ENCODE peak calls at places on chromosome 10, in eight cellular contexts. One of them, this sample, is unnamed.

GRCh38 chr10:57657164-57657765 is 610.4 kb downstream of the IPMK start:
- DNase-seq in mammary epithelial cell: peak; percentile 30
- DNase-seq in osteoblast: peak; percentile 71
- DNase-seq in Panc1: peak; percentile 48
- DNase-seq in WERI-Rb-1: peak; percentile 58
- DNase-seq in fibroblast of lung: peak; percentile 33
- DNase-seq in GM23338: peak; percentile 87
- DNase-seq in thoracic aorta: no peak
- DNase-seq in this sample: peak; percentile 30

GRCh38 chr10:31940839-31941653 is 12.4 kb upstream of the ARHGAP12 start:
- DNase-seq in fibroblast of lung: peak; percentile 96
- DNase-seq in WERI-Rb-1: no peak
- DNase-seq in thoracic aorta: peak; percentile 22
- DNase-seq in GM23338: no peak
- DNase-seq in mammary epithelial cell: peak; percentile 98
- DNase-seq in Panc1: peak; percentile 88
- DNase-seq in osteoblast: peak; percentile 84
- DNase-seq in this sample: no peak

GRCh38 chr10:120990831-120991230 is 139.7 kb downstream of the WDR11 start:
- DNase-seq in thoracic aorta: no peak
- DNase-seq in WERI-Rb-1: no peak
- DNase-seq in GM23338: no peak
- DNase-seq in osteoblast: no peak
- DNase-seq in fibroblast of lung: no peak
- DNase-seq in mammary epithelial cell: no peak
- DNase-seq in Panc1: no peak
- DNase-seq in this sample: no peak

GRCh38 chr10:96833220-96834001 is 1.3 kb downstream of the LCOR start:
- DNase-seq in fibroblast of lung: peak; percentile 54
- DNase-seq in mammary epithelial cell: peak; percentile 39
- DNase-seq in WERI-Rb-1: peak; percentile 65
- DNase-seq in GM23338: peak; percentile 73
- DNase-seq in osteoblast: peak; percentile 88
- DNase-seq in Panc1: no peak
- DNase-seq in thoracic aorta: no peak
- DNase-seq in this sample: peak; percentile 69

GRCh38 chr10:32023264-32023663 is 33.0 kb downstream of the KIF5B start:
- DNase-seq in thoracic aorta: no peak
- DNase-seq in Panc1: no peak
- DNase-seq in GM23338: no peak
- DNase-seq in mammary epithelial cell: no peak
- DNase-seq in osteoblast: no peak
- DNase-seq in fibroblast of lung: no peak
- DNase-seq in WERI-Rb-1: no peak
- DNase-seq in this sample: no peak

GRCh38 chr10:44352316-44353127 is 32.4 kb downstream of the CXCL12 start:
- DNase-seq in osteoblast: peak; percentile 91
- DNase-seq in GM23338: no peak
- DNase-seq in thoracic aorta: no peak
- DNase-seq in fibroblast of lung: peak; percentile 66
- DNase-seq in Panc1: no peak
- DNase-seq in WERI-Rb-1: no peak
- DNase-seq in mammary epithelial cell: no peak
- DNase-seq in this sample: no peak

GRCh38 chr10:5147981-5148677 is 36.8 kb downstream of the AKR1C8 start:
- DNase-seq in thoracic aorta: no peak
- DNase-seq in fibroblast of lung: no peak
- DNase-seq in mammary epithelial cell: no peak
- DNase-seq in osteoblast: no peak
- DNase-seq in WERI-Rb-1: no peak
- DNase-seq in GM23338: no peak
- DNase-seq in Panc1: no peak
- DNase-seq in this sample: no peak

GRCh38 chr10:83564889-83565588 is 574.3 kb upstream of the GHITM start:
- DNase-seq in WERI-Rb-1: no peak
- DNase-seq in GM23338: no peak
- DNase-seq in osteoblast: no peak
- DNase-seq in thoracic aorta: no peak
- DNase-seq in Panc1: no peak
- DNase-seq in mammary epithelial cell: no peak
- DNase-seq in fibroblast of lung: no peak
- DNase-seq in this sample: no peak

GRCh38 chr10:101848408-101848807 is 4.8 kb upstream of the KCNIP2 start:
- DNase-seq in WERI-Rb-1: no peak
- DNase-seq in thoracic aorta: no peak
- DNase-seq in GM23338: no peak
- DNase-seq in mammary epithelial cell: no peak
- DNase-seq in fibroblast of lung: no peak
- DNase-seq in Panc1: no peak
- DNase-seq in osteoblast: peak; percentile 80
- DNase-seq in this sample: no peak

GRCh38 chr10:88039496-88040200 is 176.2 kb downstream of the PTEN start:
- DNase-seq in GM23338: no peak
- DNase-seq in mammary epithelial cell: peak; percentile 57
- DNase-seq in fibroblast of lung: peak; percentile 75
- DNase-seq in WERI-Rb-1: no peak
- DNase-seq in thoracic aorta: no peak
- DNase-seq in Panc1: no peak
- DNase-seq in osteoblast: no peak
- DNase-seq in this sample: no peak

GRCh38 chr10:33320288-33320687 is 14.2 kb downstream of the NRP1 start:
- DNase-seq in fibroblast of lung: no peak
- DNase-seq in mammary epithelial cell: no peak
- DNase-seq in thoracic aorta: no peak
- DNase-seq in osteoblast: no peak
- DNase-seq in GM23338: no peak
- DNase-seq in Panc1: no peak
- DNase-seq in WERI-Rb-1: no peak
- DNase-seq in this sample: no peak

GRCh38 chr10:33616921-33617320 is 282.5 kb upstream of the NRP1 start:
- DNase-seq in GM23338: no peak
- DNase-seq in osteoblast: no peak
- DNase-seq in Panc1: no peak
- DNase-seq in fibroblast of lung: peak; percentile 21
- DNase-seq in WERI-Rb-1: no peak
- DNase-seq in mammary epithelial cell: no peak
- DNase-seq in thoracic aorta: no peak
- DNase-seq in this sample: no peak

GRCh38 chr10:79084012-79084971 is 15.5 kb downstream of the ZMIZ1 start:
- DNase-seq in GM23338: peak; percentile 68
- DNase-seq in fibroblast of lung: peak; percentile 79
- DNase-seq in osteoblast: peak; percentile 91
- DNase-seq in WERI-Rb-1: peak; percentile 45
- DNase-seq in mammary epithelial cell: peak; percentile 88
- DNase-seq in Panc1: no peak
- DNase-seq in thoracic aorta: peak; percentile 91
- DNase-seq in this sample: peak; percentile 79

GRCh38 chr10:115945696-115946445 is 327.1 kb downstream of the GFRA1 start:
- DNase-seq in osteoblast: no peak
- DNase-seq in WERI-Rb-1: no peak
- DNase-seq in fibroblast of lung: peak; percentile 40
- DNase-seq in GM23338: no peak
- DNase-seq in mammary epithelial cell: no peak
- DNase-seq in Panc1: no peak
- DNase-seq in thoracic aorta: no peak
- DNase-seq in this sample: no peak

GRCh38 chr10:26408858-26409494 is 29.2 kb upstream of the APBB1IP start:
- DNase-seq in Panc1: no peak
- DNase-seq in GM23338: no peak
- DNase-seq in thoracic aorta: no peak
- DNase-seq in WERI-Rb-1: no peak
- DNase-seq in fibroblast of lung: no peak
- DNase-seq in osteoblast: no peak
- DNase-seq in mammary epithelial cell: no peak
- DNase-seq in this sample: no peak

GRCh38 chr10:19848226-19848950 is 32.2 kb downstream of the PLXDC2 start:
- DNase-seq in thoracic aorta: no peak
- DNase-seq in osteoblast: no peak
- DNase-seq in fibroblast of lung: peak; percentile 31
- DNase-seq in GM23338: peak; percentile 32
- DNase-seq in WERI-Rb-1: no peak
- DNase-seq in mammary epithelial cell: no peak
- DNase-seq in Panc1: no peak
- DNase-seq in this sample: no peak

GRCh38 chr10:25888627-25889026 is 45.4 kb upstream of the MYO3A start:
- DNase-seq in Panc1: no peak
- DNase-seq in mammary epithelial cell: no peak
- DNase-seq in fibroblast of lung: no peak
- DNase-seq in osteoblast: peak; percentile 5
- DNase-seq in GM23338: peak; percentile 58
- DNase-seq in WERI-Rb-1: no peak
- DNase-seq in thoracic aorta: no peak
- DNase-seq in this sample: peak; percentile 23

GRCh38 chr10:118708571-118708970 is 46.2 kb downstream of the CACUL1 start:
- DNase-seq in GM23338: no peak
- DNase-seq in WERI-Rb-1: no peak
- DNase-seq in fibroblast of lung: no peak
- DNase-seq in mammary epithelial cell: no peak
- DNase-seq in osteoblast: no peak
- DNase-seq in Panc1: no peak
- DNase-seq in thoracic aorta: no peak
- DNase-seq in this sample: no peak

GRCh38 chr10:69406302-69406811 is 10.4 kb downstream of the TACR2 start:
- DNase-seq in thoracic aorta: no peak
- DNase-seq in GM23338: peak; percentile 47
- DNase-seq in WERI-Rb-1: peak; percentile 27
- DNase-seq in osteoblast: no peak
- DNase-seq in fibroblast of lung: no peak
- DNase-seq in mammary epithelial cell: peak; percentile 48
- DNase-seq in Panc1: no peak
- DNase-seq in this sample: peak; percentile 70

GRCh38 chr10:120760246-120760645 is 90.9 kb upstream of the WDR11 start:
- DNase-seq in osteoblast: no peak
- DNase-seq in Panc1: no peak
- DNase-seq in fibroblast of lung: no peak
- DNase-seq in GM23338: no peak
- DNase-seq in thoracic aorta: no peak
- DNase-seq in mammary epithelial cell: no peak
- DNase-seq in WERI-Rb-1: no peak
- DNase-seq in this sample: no peak

GRCh38 chr10:99526861-99527504 is 5.8 kb upstream of the NKX2-3 start:
- DNase-seq in mammary epithelial cell: no peak
- DNase-seq in fibroblast of lung: no peak
- DNase-seq in GM23338: peak; percentile 52
- DNase-seq in Panc1: no peak
- DNase-seq in osteoblast: peak; percentile 75
- DNase-seq in thoracic aorta: no peak
- DNase-seq in WERI-Rb-1: no peak
- DNase-seq in this sample: peak; percentile 71
- H3K27me3 ChIP-seq in mammary epithelial cell: peaks cover 81% of the 10 kb centered on the region
- H3K27me3 ChIP-seq in fibroblast of lung: peaks cover 89% of the 10 kb centered on the region
- H3K27me3 ChIP-seq in GM23338: peaks cover 100% of the 10 kb centered on the region
- H3K27me3 ChIP-seq in Panc1: no peaks in the 10 kb centered on the region
- H3K27me3 ChIP-seq in osteoblast: peaks cover 99% of the 10 kb centered on the region
- H3K27me3 ChIP-seq in thoracic aorta: peaks cover 12% of the 10 kb centered on the region
- H3K27me3 ChIP-seq in WERI-Rb-1: no peaks in the 10 kb centered on the region
- H3K27me3 ChIP-seq in this sample: peaks cover 100% of the 10 kb centered on the region

GRCh38 chr10:74186678-74187077 is 35.7 kb downstream of the ADK start:
- DNase-seq in WERI-Rb-1: no peak
- DNase-seq in thoracic aorta: no peak
- DNase-seq in fibroblast of lung: no peak
- DNase-seq in osteoblast: no peak
- DNase-seq in GM23338: no peak
- DNase-seq in Panc1: no peak
- DNase-seq in mammary epithelial cell: no peak
- DNase-seq in this sample: no peak
- H3K36me3 ChIP-seq in WERI-Rb-1: no peaks in the 10 kb centered on the region
- H3K36me3 ChIP-seq in thoracic aorta: no peaks in the 10 kb centered on the region
- H3K36me3 ChIP-seq in fibroblast of lung: no peaks in the 10 kb centered on the region
- H3K36me3 ChIP-seq in osteoblast: no peaks in the 10 kb centered on the region
- H3K36me3 ChIP-seq in GM23338: no peaks in the 10 kb centered on the region
- H3K36me3 ChIP-seq in Panc1: no peaks in the 10 kb centered on the region
- H3K36me3 ChIP-seq in mammary epithelial cell: peaks cover 2% of the 10 kb centered on the region
- H3K36me3 ChIP-seq in this sample: no peaks in the 10 kb centered on the region

DNA sequence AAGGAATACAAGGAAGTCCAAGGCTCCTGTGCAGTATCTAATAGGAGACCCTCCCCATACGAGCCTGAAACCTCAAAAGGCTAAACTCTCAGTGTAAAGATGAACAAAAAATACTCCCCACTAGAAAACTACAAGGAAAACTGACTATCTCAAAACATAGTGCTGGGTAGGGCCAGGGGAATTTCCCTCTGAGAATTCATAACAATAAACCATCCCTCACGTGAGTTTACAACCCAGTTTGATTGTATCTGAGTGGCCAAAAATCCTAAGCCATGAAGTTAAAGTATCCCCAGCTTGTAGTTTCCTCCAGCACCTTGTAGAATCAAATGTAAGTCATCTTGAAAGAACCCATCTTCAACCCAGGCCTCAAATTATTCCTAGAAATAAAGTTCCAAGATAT is 293.4 kb downstream of the CELF2 start:
- DNase-seq in GM23338: no peak
- DNase-seq in osteoblast: no peak
- DNase-seq in mammary epithelial cell: no peak
- DNase-seq in Panc1: no peak
- DNase-seq in thoracic aorta: no peak
- DNase-seq in WERI-Rb-1: no peak
- DNase-seq in fibroblast of lung: no peak
- DNase-seq in this sample: no peak
- H3K27me3 ChIP-seq in GM23338: no peaks in the 10 kb centered on the region
- H3K27me3 ChIP-seq in osteoblast: no peaks in the 10 kb centered on the region
- H3K27me3 ChIP-seq in mammary epithelial cell: no peaks in the 10 kb centered on the region
- H3K27me3 ChIP-seq in Panc1: no peaks in the 10 kb centered on the region
- H3K27me3 ChIP-seq in thoracic aorta: no peaks in the 10 kb centered on the region
- H3K27me3 ChIP-seq in WERI-Rb-1: no peaks in the 10 kb centered on the region
- H3K27me3 ChIP-seq in fibroblast of lung: no peaks in the 10 kb centered on the region
- H3K27me3 ChIP-seq in this sample: no peaks in the 10 kb centered on the region

GRCh38 chr10:73723516-73723915 is 20.7 kb upstream of the SEC24C start:
- DNase-seq in Panc1: no peak
- DNase-seq in WERI-Rb-1: no peak
- DNase-seq in thoracic aorta: no peak
- DNase-seq in mammary epithelial cell: no peak
- DNase-seq in fibroblast of lung: no peak
- DNase-seq in GM23338: no peak
- DNase-seq in osteoblast: no peak
- DNase-seq in this sample: no peak
- H3K36me3 ChIP-seq in Panc1: peaks cover 25% of the 10 kb centered on the region
- H3K36me3 ChIP-seq in WERI-Rb-1: peaks cover 17% of the 10 kb centered on the region
- H3K36me3 ChIP-seq in thoracic aorta: peaks cover 27% of the 10 kb centered on the region
- H3K36me3 ChIP-seq in mammary epithelial cell: peaks cover 26% of the 10 kb centered on the region
- H3K36me3 ChIP-seq in fibroblast of lung: no peaks in the 10 kb centered on the region
- H3K36me3 ChIP-seq in GM23338: peaks cover 26% of the 10 kb centered on the region
- H3K36me3 ChIP-seq in osteoblast: peaks cover 67% of the 10 kb centered on the region
- H3K36me3 ChIP-seq in this sample: peaks cover 11% of the 10 kb centered on the region